ENCODE peak calls at places on chromosomes 13 and 19, in seven cellular contexts. K is natural killer cell; S is NCI-H524 treated with DMSO at 0.1 percent for 48 hours; E is omental fat pad; H is activated T-cell treated with anti-CD3 and anti-CD28 coated beads, Interleukin-2, amount 50 U/mL, for 72 hours; A is HT-29; T is iPS DF 19.7. N is an unnamed sample.

GRCh38 chr13:94657167-94657566 is 55.2 kb downstream of the SOX21 start:
- DNase-seq in A (no peak), T (no peak), H (peak), E (no peak), K (no peak), S (no peak), N (no peak)

GRCh38 chr19:17681505-17682125 is 6.5 kb downstream of the UNC13A start:
- DNase-seq in E (no peak), H (peak), A (no peak), K (peak), T (no peak), S (no peak), N (no peak)

GRCh38 chr19:5927439-5927821 is 13.4 kb downstream of the CAPS start:
- DNase-seq in H (no peak), K (no peak), A (no peak), E (no peak), S (no peak), T (no peak), N (no peak)

GRCh38 chr13:31431722-31432137 is 232.0 kb downstream of the B3GLCT start:
- DNase-seq in A (peak), E (peak), T (no peak), S (no peak), H (peak), K (peak), N (peak)

GRCh38 chr13:73096173-73097117 is 37.6 kb downstream of the KLF5 start:
- DNase-seq in T (no peak), K (no peak), H (no peak), S (no peak), E (no peak), A (peak), N (no peak)

GRCh38 chr13:59745395-59745788 is 418.3 kb downstream of the DIAPH3 start:
- DNase-seq in K (no peak), S (no peak), E (no peak), H (no peak), A (no peak), T (no peak), N (no peak)

GRCh38 chr13:67772807-67773453 is 542.8 kb upstream of the PCDH9 start:
- DNase-seq in A (no peak), H (no peak), S (no peak), T (no peak), K (no peak), E (no peak), N (no peak)

GRCh38 chr19:6832412-6832811 is 55.0 kb upstream of the ADGRE1 start:
- DNase-seq in H (no peak), K (no peak), T (no peak), S (no peak), E (no peak), A (no peak), N (no peak)

GRCh38 chr13:44974056-44974798 is 15.0 kb downstream of the NUFIP1 start:
- DNase-seq in K (no peak), S (no peak), A (no peak), T (no peak), E (no peak), H (no peak), N (no peak)

GRCh38 chr13:44040754-44041100 is 161.0 kb downstream of the LACC1 start:
- DNase-seq in E (no peak), K (no peak), S (no peak), A (no peak), T (no peak), H (no peak), N (no peak)

GRCh38 chr19:1417145-1417544 is 9.8 kb downstream of the DAZAP1 start:
- DNase-seq in H (no peak), A (no peak), T (no peak), E (no peak), S (no peak), K (no peak), N (no peak)

GRCh38 chr13:23799945-23800344 is 89.3 kb downstream of the MIPEP start:
- DNase-seq in T (no peak), S (no peak), K (no peak), E (no peak), A (no peak), H (peak), N (no peak)

GRCh38 chr13:45783346-45784043 is 68.1 kb downstream of the SIAH3 start:
- DNase-seq in H (no peak), S (no peak), T (no peak), E (no peak), K (no peak), A (no peak), N (no peak)

GRCh38 chr13:40433577-40433976 is 232.9 kb downstream of the FOXO1 start:
- DNase-seq in K (peak), T (no peak), H (peak), E (no peak), S (no peak), A (no peak), N (no peak)

N was measured in iPS DF 6.9.